ENCODE peak calls at places on chromosomes 1 and 21, in ten cellular contexts. F is activated CD4-positive, CD25-positive, alpha-beta regulatory T cell; O is stimulated activated CD8-positive, alpha-beta memory T cell treated with anti-CD3 and anti-CD28 coated beads, Interleukin-15, amount 100 ng/mL, for 24 hours; K is fibroblast of gingiva; U is A549; E is NB4; M is T follicular helper cell; J is CD8-positive, alpha-beta memory T cell; H is activated naive CD8-positive, alpha-beta T cell treated with anti-CD3 and anti-CD28 coated beads, Interleukin-2, amount 50 U/mL, for 16 hours; W is CD4-positive, CD25-positive, alpha-beta regulatory T cell. S is an unnamed sample.

GRCh38 chr1:218351617-218352438 is 6.7 kb downstream of the TGFB2 start:
- DNase-seq in F (no peak), O (no peak), K (peak), U (peak), E (peak), M (no peak), J (no peak), H (no peak), W (no peak), S (no peak)

GRCh38 chr1:21872445-21873079 is 60.5 kb downstream of the LDLRAD2 start:
- DNase-seq in F (no peak), O (no peak), K (no peak), U (no peak), E (no peak), M (no peak), J (no peak), H (no peak), W (no peak), S (no peak)

GRCh38 chr1:228393811-228394570 is 12.6 kb downstream of the TRIM11 start:
- DNase-seq in F (no peak), O (no peak), K (no peak), U (no peak), E (no peak), M (no peak), J (no peak), H (no peak), W (no peak), S (no peak)

GRCh38 chr1:71667224-71667623 is 586.4 kb upstream of the ZRANB2 start:
- DNase-seq in F (no peak), O (no peak), K (peak), U (no peak), E (peak), M (no peak), J (no peak), H (no peak), W (no peak), S (no peak)

GRCh38 chr1:89974701-89975470 is 20.0 kb upstream of the ZNF326 start:
- DNase-seq in F (no peak), O (no peak), K (peak), U (peak), E (no peak), M (no peak), J (no peak), H (no peak), W (no peak), S (no peak)

GRCh38 chr1:230074762-230075161 is 7.7 kb downstream of the GALNT2 start:
- DNase-seq in F (no peak), O (no peak), K (no peak), U (no peak), E (no peak), M (no peak), J (no peak), H (no peak), W (no peak), S (no peak)

GRCh38 chr1:61097326-61097725 is 15.0 kb downstream of the NFIA start:
- DNase-seq in F (no peak), O (no peak), K (peak), U (no peak), E (no peak), M (no peak), J (no peak), H (no peak), W (no peak), S (no peak)

GRCh38 chr1:183806086-183806485 is 1.2 kb downstream of the RGL1 start:
- DNase-seq in F (no peak), O (no peak), K (peak), U (no peak), E (no peak), M (no peak), J (no peak), H (no peak), W (no peak), S (no peak)

GRCh38 chr1:202807367-202807925 is 775 bp downstream of the KDM5B start:
- DNase-seq in F (peak), O (no peak), K (peak), U (peak), E (peak), M (peak), J (peak), H (peak), W (peak), S (peak)

GRCh38 chr1:92961131-92961895 is at the start of gene DIPK1A:
- DNase-seq in F (peak), O (peak), K (peak), U (peak), E (peak), M (peak), J (peak), H (peak), W (peak), S (peak)

GRCh38 chr1:74504125-74505065 is 8.0 kb downstream of the LRRC53 start:
- DNase-seq in F (no peak), O (no peak), K (peak), U (peak), E (peak), M (peak), J (no peak), H (no peak), W (peak), S (peak)

GRCh38 chr21:45507523-45507875 is 34.7 kb downstream of the SLC19A1 start:
- DNase-seq in F (no peak), O (no peak), K (no peak), U (no peak), E (peak), M (no peak), J (no peak), H (no peak), W (no peak), S (no peak)

GRCh38 chr1:20948091-20948490 is 161.0 kb upstream of the HP1BP3 start:
- DNase-seq in F (no peak), O (no peak), K (no peak), U (no peak), E (peak), M (no peak), J (no peak), H (no peak), W (no peak), S (no peak)

GRCh38 chr1:8661185-8662110 is 156.0 kb downstream of the RERE start:
- DNase-seq in F (no peak), O (no peak), K (peak), U (peak), E (no peak), M (no peak), J (no peak), H (no peak), W (no peak), S (no peak)

GRCh38 chr1:177959793-177960515 is 9.9 kb downstream of the SEC16B start:
- DNase-seq in F (no peak), O (no peak), K (peak), U (peak), E (peak), M (no peak), J (no peak), H (no peak), W (no peak), S (peak)

GRCh38 chr21:24899138-24899537 is 708.1 kb downstream of the MRPL39 start:
- DNase-seq in F (no peak), O (no peak), K (no peak), U (no peak), E (no peak), M (no peak), J (no peak), H (no peak), W (no peak), S (no peak)

GRCh38 chr1:6241887-6242740 is 1.9 kb upstream of the HES3 start:
- DNase-seq in F (no peak), O (no peak), K (no peak), U (no peak), E (no peak), M (no peak), J (no peak), H (no peak), W (no peak), S (peak)

GRCh38 chr1:48741380-48741779 is 35.3 kb downstream of the BEND5 start:
- DNase-seq in F (no peak), O (no peak), K (peak), U (peak), E (no peak), M (no peak), J (no peak), H (no peak), W (no peak), S (no peak)

GRCh38 chr1:201430790-201431189 is 9.3 kb upstream of the TNNI1 start:
- DNase-seq in F (no peak), O (no peak), K (no peak), U (no peak), E (no peak), M (no peak), J (no peak), H (no peak), W (no peak), S (peak)

GRCh38 chr1:25889470-25889869 is 14.0 kb upstream of the PAQR7 start:
- DNase-seq in F (no peak), O (no peak), K (no peak), U (peak), E (no peak), M (no peak), J (no peak), H (no peak), W (no peak), S (no peak)

GRCh38 chr1:24150228-24151174 is 7.6 kb upstream of the IL22RA1 start:
- DNase-seq in F (peak), O (peak), K (peak), U (peak), E (peak), M (peak), J (peak), H (peak), W (peak), S (peak)

GRCh38 chr1:14598498-14599172 is at the start of gene KAZN:
- DNase-seq in F (no peak), O (no peak), K (no peak), U (no peak), E (no peak), M (no peak), J (no peak), H (no peak), W (no peak), S (peak)

GRCh38 chr1:151846062-151846568 is 6.5 kb upstream of the C2CD4D start:
- DNase-seq in F (no peak), O (no peak), K (no peak), U (peak), E (peak), M (no peak), J (no peak), H (no peak), W (no peak), S (no peak)

GRCh38 chr21:45455321-45456013 is 50.5 kb downstream of the COL18A1 start:
- DNase-seq in F (no peak), O (no peak), K (peak), U (no peak), E (peak), M (no peak), J (no peak), H (no peak), W (no peak), S (no peak)

GRCh38 chr1:7418442-7419080 is 352.5 kb upstream of the VAMP3 start:
- DNase-seq in F (no peak), O (no peak), K (no peak), U (no peak), E (no peak), M (no peak), J (no peak), H (no peak), W (no peak), S (no peak)

GRCh38 chr1:208520700-208521099 is 276.5 kb upstream of the PLXNA2 start:
- DNase-seq in F (no peak), O (no peak), K (no peak), U (no peak), E (no peak), M (no peak), J (no peak), H (no peak), W (no peak), S (no peak)